ENCODE peak calls at places on chromosomes 11 and 22, in seven cellular contexts. L is NAMALWA, I is fibroblast of lung, T is foreskin fibroblast, X is OCI-LY7, B is left lobe of liver, K is GM20000. S is an unnamed sample.

GRCh38 chr11:74966651-74967050 is 17.6 kb downstream of the SPCS2 start:
- DNase-seq in B (no peak), I (peak; percentile 77), L (no peak), T (no peak), X (no peak), K (no peak), S (peak; percentile 18)

GRCh38 chr11:26134481-26135355 is 197.2 kb upstream of the ANO3 start:
- DNase-seq in T (peak; percentile 44), K (peak; percentile 5), L (peak; percentile 63), X (peak; percentile 72), B (no peak), I (peak; percentile 20), S (no peak)

GRCh38 chr22:17575681-17576080 is 12.4 kb downstream of the SLC25A18 start:
- DNase-seq in B (no peak), K (no peak), T (no peak), L (no peak), X (no peak), I (no peak), S (no peak)

GRCh38 chr11:11036185-11037161 is 178.6 kb upstream of the ZBED5 start:
- DNase-seq in I (peak; percentile 65), T (peak; percentile 14), X (peak; percentile 76), B (no peak), K (peak; percentile 45), L (peak; percentile 72), S (peak; percentile 24)

GRCh38 chr22:19045094-19045493 is 77.1 kb downstream of the DGCR2 start:
- DNase-seq in B (no peak), I (no peak), L (no peak), T (no peak), X (no peak), K (no peak), S (no peak)

GRCh38 chr11:17906436-17906835 is 106.4 kb downstream of the SERGEF start:
- DNase-seq in K (no peak), X (peak; percentile 9), T (no peak), I (no peak), B (no peak), L (no peak), S (no peak)

GRCh38 chr11:21514298-21514697 is 678.6 kb upstream of the ANO5 start:
- DNase-seq in B (peak; percentile 44), T (no peak), X (peak; percentile 1), I (no peak), L (peak; percentile 13), K (no peak), S (no peak)

GRCh38 chr11:62005231-62005661 is 37.8 kb upstream of the FTH1 start:
- DNase-seq in L (no peak), T (no peak), I (no peak), B (no peak), K (no peak), X (no peak), S (no peak)

GRCh38 chr11:82663535-82663934 is 70.1 kb downstream of the FAM181B start:
- DNase-seq in B (no peak), T (no peak), I (no peak), L (no peak), K (no peak), X (no peak), S (no peak)

GRCh38 chr11:76230392-76230791 is 24.1 kb upstream of the WNT11 start:
- DNase-seq in X (no peak), I (no peak), B (no peak), T (no peak), K (no peak), L (no peak), S (no peak)

GRCh38 chr11:111185259-111185658 is 60.3 kb upstream of the POU2AF2 start:
- DNase-seq in L (no peak), T (peak; percentile 42), I (no peak), B (no peak), X (peak; percentile 36), K (no peak), S (peak; percentile 14)

GRCh38 chr11:64770120-64770519 is 8.2 kb downstream of the SF1 start:
- DNase-seq in I (no peak), T (no peak), L (no peak), X (no peak), B (no peak), K (no peak), S (no peak)

GRCh38 chr11:43681543-43681942 is 1.0 kb downstream of the HSD17B12 start:
- DNase-seq in L (no peak), K (no peak), B (no peak), I (peak; percentile 19), T (no peak), X (no peak), S (peak; percentile 16)

GRCh38 chr11:34329876-34330275 is 27.9 kb downstream of the ABTB2 start:
- DNase-seq in T (no peak), K (no peak), X (no peak), B (no peak), I (no peak), L (no peak), S (no peak)

GRCh38 chr22:50199836-50200332 is 927 bp upstream of the SELENOO start:
- DNase-seq in X (peak; percentile 24), K (no peak), B (no peak), T (no peak), I (peak; percentile 14), L (no peak), S (no peak)

GRCh38 chr22:32700186-32700882 is 101.2 kb upstream of the TIMP3 start:
- DNase-seq in X (no peak), B (no peak), I (peak; percentile 15), L (no peak), T (peak; percentile 77), K (no peak), S (peak; percentile 65)

GRCh38 chr11:57588038-57588710 is 9.3 kb upstream of the SERPING1 start:
- DNase-seq in L (no peak), B (peak; percentile 69), K (no peak), I (no peak), T (no peak), X (no peak), S (no peak)

S was measured in EL.